ENCODE peak calls at places on chromosomes 2 and 18, in six cellular contexts. X, D, E, K, B and W are unnamed samples.
A peak's percentile ranks its signal among the peaks of the same experiment; 100 is the strongest.

GRCh38 chr18:21000667-21001066 is 110.9 kb downstream of the ROCK1 start:
- DNase-seq in X (no peak), D (no peak), E (no peak), K (no peak), B (no peak), W (no peak)

GRCh38 chr2:159094173-159094737 is 125.8 kb downstream of the TANC1 start:
- DNase-seq in X (no peak), D (no peak), E (peak; percentile 8), K (no peak), B (no peak), W (no peak)

GRCh38 chr18:59699750-59700534 is 2.7 kb upstream of the CCBE1 start:
- DNase-seq in X (no peak), D (peak; percentile 16), E (no peak), K (no peak), B (no peak), W (no peak)

GRCh38 chr2:2662037-2662846 is 331.2 kb upstream of the MYT1L start:
- DNase-seq in X (no peak), D (no peak), E (no peak), K (peak; percentile 75), B (no peak), W (no peak)

GRCh38 chr2:174681099-174681982 is 82.9 kb downstream of the CHRNA1 start:
- DNase-seq in X (no peak), D (no peak), E (no peak), K (no peak), B (peak; percentile 56), W (no peak)

GRCh38 chr2:3519255-3520190 is at the start of gene ADI1:
- DNase-seq in X (peak; percentile 75), D (peak; percentile 74), E (peak; percentile 82), K (peak; percentile 63), B (no peak), W (peak; percentile 82)

GRCh38 chr2:161136696-161137324 is 23.4 kb upstream of the TANK start:
- DNase-seq in X (peak; percentile 18), D (no peak), E (no peak), K (no peak), B (no peak), W (peak; percentile 53)

GRCh38 chr2:76175295-76175694 is 464.6 kb upstream of the GCFC2 start:
- DNase-seq in X (no peak), D (no peak), E (no peak), K (no peak), B (no peak), W (no peak)

GRCh38 chr2:72497761-72498160 is 328.1 kb downstream of the EXOC6B start:
- DNase-seq in X (no peak), D (no peak), E (no peak), K (no peak), B (no peak), W (no peak)

GRCh38 chr2:149129433-149129832 is 90.9 kb downstream of the LYPD6B start:
- DNase-seq in X (no peak), D (no peak), E (no peak), K (no peak), B (no peak), W (no peak)

GRCh38 chr2:172329404-172330059 is 97.9 kb upstream of the ITGA6 start:
- DNase-seq in X (no peak), D (no peak), E (no peak), K (no peak), B (no peak), W (no peak)

GRCh38 chr18:9755603-9756002 is 47.5 kb downstream of the RAB31 start:
- DNase-seq in X (no peak), D (no peak), E (no peak), K (no peak), B (no peak), W (no peak)

GRCh38 chr2:29475446-29476006 is 360.3 kb downstream of the CLIP4 start:
- DNase-seq in X (no peak), D (no peak), E (no peak), K (peak; percentile 46), B (peak; percentile 54), W (no peak)

GRCh38 chr2:181686566-181687185 is 6.4 kb upstream of the NEUROD1 start:
- DNase-seq in X (no peak), D (no peak), E (no peak), K (no peak), B (no peak), W (peak; percentile 4)

GRCh38 chr2:107648781-107649413 is 177.8 kb upstream of the RGPD4 start:
- DNase-seq in X (no peak), D (no peak), E (no peak), K (no peak), B (peak; percentile 4), W (no peak)

GRCh38 chr2:18412980-18413793 is 147.3 kb downstream of the RDH14 start:
- DNase-seq in X (no peak), D (no peak), E (no peak), K (no peak), B (no peak), W (no peak)

GRCh38 chr2:68391099-68391498 is 26.0 kb downstream of the PLEK start:
- DNase-seq in X (no peak), D (no peak), E (no peak), K (no peak), B (no peak), W (no peak)

GRCh38 chr2:120984046-120984445 is 248.4 kb downstream of the GLI2 start:
- DNase-seq in X (no peak), D (no peak), E (no peak), K (no peak), B (no peak), W (no peak)

GRCh38 chr2:159074605-159075004 is 106.2 kb downstream of the TANC1 start:
- DNase-seq in X (no peak), D (no peak), E (no peak), K (no peak), B (no peak), W (no peak)